ENCODE peak calls at places on chromosome 18, in four cellular contexts. X is retina, V is NCI-H2081, B is A549. Z is an unnamed sample.
A peak's percentile ranks its signal among the peaks of the same experiment; 100 is the strongest.

GRCh38 chr18:74654637-74655036 is 57.0 kb downstream of the ZNF407 start:
- DNase-seq in X (no peak), V (no peak), B (no peak), Z (peak; percentile 29)

GRCh38 chr18:22223263-22223960 is 54.0 kb downstream of the GATA6 start:
- DNase-seq in X (no peak), V (no peak), B (peak; percentile 71), Z (peak; percentile 81)

GRCh38 chr18:70468861-70469570 is 180.2 kb downstream of the SOCS6 start:
- DNase-seq in X (no peak), V (no peak), B (no peak), Z (no peak)

GRCh38 chr18:12543697-12544096 is 114.2 kb downstream of the SPIRE1 start:
- DNase-seq in X (no peak), V (no peak), B (no peak), Z (no peak)

GRCh38 chr18:48815182-48815520 is 135.6 kb downstream of the SMAD7 start:
- DNase-seq in X (no peak), V (no peak), B (no peak), Z (no peak)

GRCh38 chr18:66129248-66129647 is 378.4 kb downstream of the CDH7 start:
- DNase-seq in X (no peak), V (no peak), B (no peak), Z (peak; percentile 12)

GRCh38 chr18:66511810-66512209 is 92.1 kb downstream of the CDH19 start:
- DNase-seq in X (no peak), V (no peak), B (no peak), Z (no peak)

GRCh38 chr18:58788971-58789797 is 75.5 kb upstream of the ZNF532 start:
- DNase-seq in X (peak; percentile 43), V (no peak), B (peak; percentile 77), Z (no peak)

GRCh38 chr18:57803119-57803969 is at the start of gene ATP8B1:
- DNase-seq in X (peak; percentile 79), V (peak; percentile 45), B (peak; percentile 55), Z (peak; percentile 98)

GRCh38 chr18:76524900-76525698 is 30.1 kb upstream of the ZNF516 start:
- DNase-seq in X (peak; percentile 85), V (peak; percentile 96), B (peak; percentile 46), Z (peak; percentile 100)

GRCh38 chr18:45664824-45665763 is 49.8 kb downstream of the SLC14A2 start:
- DNase-seq in X (peak; percentile 67), V (peak; percentile 49), B (peak; percentile 51), Z (peak; percentile 54)

Z was measured in NCI-H146.